ENCODE peak calls at places on chromosome 10, in nine cellular contexts. M, V, Q, P, S, J, A, R and O are unnamed samples.

GRCh38 chr10:44384601-44385422 is at the start of gene CXCL12:
- DNase-seq in M (no peak), V (no peak), Q (no peak), P (no peak), S (no peak), J (no peak), A (peak), R (peak), O (no peak)

GRCh38 chr10:102775201-102775972 is 31.6 kb downstream of the WBP1L start:
- DNase-seq in M (no peak), V (no peak), Q (no peak), P (no peak), S (no peak), J (no peak), A (peak), R (no peak), O (no peak)

GRCh38 chr10:126663880-126664279 is 6.6 kb downstream of the C10orf90 start:
- DNase-seq in M (no peak), V (no peak), Q (no peak), P (no peak), S (no peak), J (no peak), A (peak), R (no peak), O (no peak)

GRCh38 chr10:96358851-96359540 is at the start of gene OPALIN:
- DNase-seq in M (no peak), V (no peak), Q (no peak), P (no peak), S (no peak), J (peak), A (no peak), R (no peak), O (no peak)

GRCh38 chr10:76547352-76547972 is 1090.1 kb downstream of the KCNMA1 start:
- DNase-seq in M (peak), V (no peak), Q (no peak), P (peak), S (peak), J (peak), A (peak), R (peak), O (no peak)

GRCh38 chr10:49177391-49178355 is 10.5 kb downstream of the TMEM273 start:
- DNase-seq in M (peak), V (peak), Q (peak), P (peak), S (peak), J (no peak), A (peak), R (peak), O (peak)

GRCh38 chr10:50653142-50653541 is 29.4 kb upstream of the SGMS1 start:
- DNase-seq in M (peak), V (no peak), Q (no peak), P (peak), S (no peak), J (no peak), A (peak), R (no peak), O (no peak)

GRCh38 chr10:7563368-7563767 is 103.4 kb downstream of the ITIH5 start:
- DNase-seq in M (no peak), V (no peak), Q (no peak), P (no peak), S (no peak), J (no peak), A (peak), R (no peak), O (no peak)

GRCh38 chr10:71750124-71750841 is 23.0 kb downstream of the VSIR start:
- DNase-seq in M (no peak), V (no peak), Q (no peak), P (no peak), S (no peak), J (no peak), A (no peak), R (no peak), O (no peak)

GRCh38 chr10:120098242-120098930 is 205.9 kb downstream of the SEC23IP start:
- DNase-seq in M (no peak), V (no peak), Q (peak), P (no peak), S (no peak), J (no peak), A (no peak), R (peak), O (no peak)

GRCh38 chr10:61332506-61332905 is 120.7 kb downstream of the TMEM26 start:
- DNase-seq in M (no peak), V (no peak), Q (no peak), P (no peak), S (no peak), J (no peak), A (no peak), R (no peak), O (no peak)

GRCh38 chr10:46236941-46237681 is 49.7 kb upstream of the ANTXRL start:
- DNase-seq in M (no peak), V (no peak), Q (no peak), P (no peak), S (no peak), J (no peak), A (no peak), R (no peak), O (no peak)

GRCh38 chr10:75195035-75195763 is 15.4 kb upstream of the VDAC2 start:
- DNase-seq in M (peak), V (peak), Q (peak), P (no peak), S (peak), J (no peak), A (peak), R (peak), O (peak)

GRCh38 chr10:100621360-100622205 is 85.8 kb downstream of the HIF1AN start:
- DNase-seq in M (no peak), V (no peak), Q (no peak), P (no peak), S (no peak), J (no peak), A (no peak), R (peak), O (no peak)

GRCh38 chr10:55630491-55631056 is 730.5 kb downstream of the ZWINT start:
- DNase-seq in M (no peak), V (no peak), Q (no peak), P (no peak), S (no peak), J (no peak), A (peak), R (peak), O (no peak)

GRCh38 chr10:47034511-47035051 is 123.4 kb downstream of the PTPN20 start:
- DNase-seq in M (no peak), V (no peak), Q (no peak), P (no peak), S (no peak), J (no peak), A (no peak), R (no peak), O (no peak)

GRCh38 chr10:62614389-62615157 is 189.9 kb upstream of the ADO start:
- DNase-seq in M (peak), V (no peak), Q (no peak), P (no peak), S (peak), J (no peak), A (peak), R (peak), O (no peak)

GRCh38 chr10:15990523-15991129 is 130.3 kb upstream of the MINDY3 start:
- DNase-seq in M (no peak), V (no peak), Q (no peak), P (no peak), S (no peak), J (no peak), A (no peak), R (no peak), O (no peak)

GRCh38 chr10:117543245-117543998 is 876 bp downstream of the EMX2 start:
- DNase-seq in M (peak), V (no peak), Q (no peak), P (no peak), S (no peak), J (no peak), A (no peak), R (peak), O (no peak)

GRCh38 chr10:4265964-4266363 is 481.0 kb upstream of the KLF6 start:
- DNase-seq in M (no peak), V (no peak), Q (no peak), P (no peak), S (no peak), J (no peak), A (no peak), R (no peak), O (no peak)

GRCh38 chr10:75449320-75450061 is 18.1 kb downstream of the LRMDA start:
- DNase-seq in M (no peak), V (no peak), Q (no peak), P (no peak), S (no peak), J (no peak), A (no peak), R (no peak), O (no peak)

GRCh38 chr10:31426425-31426824 is 107.4 kb downstream of the ZEB1 start:
- DNase-seq in M (no peak), V (peak), Q (peak), P (no peak), S (peak), J (no peak), A (peak), R (peak), O (peak)